ENCODE peak calls at places on chromosomes 5 and 9, in four cellular contexts. O is fibroblast of the aortic adventitia, E is M059J, A is cardiac fibroblast. C is an unnamed sample.
A peak's percentile ranks its signal among the peaks of the same experiment; 100 is the strongest.

GRCh38 chr5:84825616-84826015 is 440.9 kb upstream of the EDIL3 start:
- DNase-seq in O (peak; percentile 55), E (peak; percentile 35), A (no peak), C (peak; percentile 19)

GRCh38 chr5:39428639-39429038 is 3.9 kb upstream of the DAB2 start:
- DNase-seq in O (no peak), E (no peak), A (no peak), C (no peak)

GRCh38 chr5:93305984-93306383 is 275.0 kb downstream of the NR2F1-AS1 start:
- DNase-seq in O (no peak), E (no peak), A (no peak), C (no peak)

GRCh38 chr9:19461135-19461534 is 52.3 kb downstream of the ACER2 start:
- DNase-seq in O (no peak), E (no peak), A (no peak), C (no peak)

GRCh38 chr5:39519566-39520231 is 94.9 kb upstream of the DAB2 start:
- DNase-seq in O (peak; percentile 81), E (peak; percentile 68), A (peak; percentile 85), C (peak; percentile 80)

GRCh38 chr5:82388186-82388585 is 110.0 kb upstream of the RPS23 start:
- DNase-seq in O (peak; percentile 87), E (peak; percentile 85), A (peak; percentile 76), C (peak; percentile 83)

GRCh38 chr5:91052977-91053732 is 330.0 kb downstream of the ARRDC3 start:
- DNase-seq in O (no peak), E (no peak), A (no peak), C (no peak)

GRCh38 chr9:89207026-89207425 is 28.4 kb upstream of the SHC3 start:
- DNase-seq in O (no peak), E (no peak), A (no peak), C (no peak)

GRCh38 chr9:78958887-78959286 is 612.9 kb upstream of the TLE4 start:
- DNase-seq in O (no peak), E (peak; percentile 55), A (no peak), C (no peak)

GRCh38 chr5:62199792-62200716 is 106.0 kb upstream of the KIF2A start:
- DNase-seq in O (no peak), E (no peak), A (no peak), C (no peak)

GRCh38 chr5:175201393-175201792 is 242.6 kb downstream of the DRD1 start:
- DNase-seq in O (no peak), E (peak; percentile 51), A (no peak), C (no peak)

GRCh38 chr9:4306066-4306787 is 6.4 kb upstream of the GLIS3 start:
- DNase-seq in O (peak; percentile 74), E (peak; percentile 64), A (peak; percentile 71), C (no peak)

GRCh38 chr9:37929441-37929895 is 25.5 kb upstream of the SLC25A51 start:
- DNase-seq in O (peak; percentile 64), E (peak; percentile 95), A (peak; percentile 70), C (peak; percentile 82)

GRCh38 chr5:96509313-96509712 is 76.3 kb upstream of the PCSK1 start:
- DNase-seq in O (peak; percentile 24), E (peak; percentile 85), A (peak; percentile 37), C (peak; percentile 17)

GRCh38 chr5:139383275-139383992 is at the start of gene SLC23A1:
- DNase-seq in O (no peak), E (no peak), A (peak; percentile 22), C (no peak)

GRCh38 chr9:137828527-137829259 is 48.9 kb upstream of the CACNA1B start:
- DNase-seq in O (peak; percentile 4), E (peak; percentile 27), A (peak; percentile 19), C (peak; percentile 5)

GRCh38 chr5:37846786-37847310 is 7.0 kb upstream of the GDNF start:
- DNase-seq in O (no peak), E (no peak), A (no peak), C (no peak)

GRCh38 chr5:33281507-33281906 is 159.3 kb upstream of the TARS1 start:
- DNase-seq in O (peak; percentile 91), E (peak; percentile 20), A (peak; percentile 23), C (no peak)

GRCh38 chr9:112631313-112631712 is 86.6 kb downstream of the INIP start:
- DNase-seq in O (no peak), E (no peak), A (no peak), C (no peak)

GRCh38 chr9:130925050-130925678 is 13.9 kb downstream of the FIBCD1 start:
- DNase-seq in O (no peak), E (no peak), A (no peak), C (no peak)

GRCh38 chr9:97237311-97237786 is 70.1 kb upstream of the CCDC180 start:
- DNase-seq in O (no peak), E (no peak), A (no peak), C (no peak)

GRCh38 chr9:128555180-128555721 is 2.9 kb downstream of the SPTAN1 start:
- DNase-seq in O (peak; percentile 80), E (peak; percentile 91), A (peak; percentile 76), C (peak; percentile 59)

GRCh38 chr5:35125746-35126145 is 78.0 kb upstream of the AGXT2 start:
- DNase-seq in O (no peak), E (no peak), A (no peak), C (no peak)

GRCh38 chr9:6986416-6986815 is 228.6 kb downstream of the KDM4C start:
- DNase-seq in O (no peak), E (no peak), A (no peak), C (no peak)

GRCh38 chr9:123355761-123356520 is at the start of gene CRB2:
- DNase-seq in O (no peak), E (no peak), A (no peak), C (no peak)

GRCh38 chr9:127144670-127145458 is 22.4 kb upstream of the ANGPTL2 start:
- DNase-seq in O (peak; percentile 40), E (no peak), A (peak; percentile 74), C (no peak)